ENCODE peak calls at places on chromosomes 12 and 14, in six cellular contexts. One of them, this sample, is unnamed.

GRCh38 chr12:30813741-30814687 is 59.3 kb upstream of the CAPRIN2 start:
- DNase-seq in naive thymus-derived CD8-positive, alpha-beta T cell: no peak
- DNase-seq in NCI-H1436: no peak
- DNase-seq in stimulated activated CD4-positive, alpha-beta T cell treated with anti-CD3 and anti-CD28 coated beads, Interleukin-15, amount 100 ng/mL, for 1 hour: no peak
- DNase-seq in RKO: no peak
- DNase-seq in activated T-helper 1 cell treated with anti-CD3 and anti-CD28 coated beads, Interleukin-2, amount 50 U/mL, for 16 hours: no peak
- DNase-seq in this sample: no peak

GRCh38 chr12:94710933-94711332 is 60.6 kb upstream of the TMCC3 start:
- DNase-seq in naive thymus-derived CD8-positive, alpha-beta T cell: no peak
- DNase-seq in NCI-H1436: peak; percentile 9
- DNase-seq in stimulated activated CD4-positive, alpha-beta T cell treated with anti-CD3 and anti-CD28 coated beads, Interleukin-15, amount 100 ng/mL, for 1 hour: no peak
- DNase-seq in RKO: peak; percentile 23
- DNase-seq in activated T-helper 1 cell treated with anti-CD3 and anti-CD28 coated beads, Interleukin-2, amount 50 U/mL, for 16 hours: no peak
- DNase-seq in this sample: no peak

GRCh38 chr12:130764073-130764472 is 48.0 kb upstream of the RIMBP2 start:
- DNase-seq in naive thymus-derived CD8-positive, alpha-beta T cell: no peak
- DNase-seq in NCI-H1436: no peak
- DNase-seq in stimulated activated CD4-positive, alpha-beta T cell treated with anti-CD3 and anti-CD28 coated beads, Interleukin-15, amount 100 ng/mL, for 1 hour: no peak
- DNase-seq in RKO: peak; percentile 49
- DNase-seq in activated T-helper 1 cell treated with anti-CD3 and anti-CD28 coated beads, Interleukin-2, amount 50 U/mL, for 16 hours: no peak
- DNase-seq in this sample: no peak

GRCh38 chr12:108173160-108173559 is 44.1 kb downstream of the WSCD2 start:
- DNase-seq in naive thymus-derived CD8-positive, alpha-beta T cell: no peak
- DNase-seq in NCI-H1436: no peak
- DNase-seq in stimulated activated CD4-positive, alpha-beta T cell treated with anti-CD3 and anti-CD28 coated beads, Interleukin-15, amount 100 ng/mL, for 1 hour: no peak
- DNase-seq in RKO: no peak
- DNase-seq in activated T-helper 1 cell treated with anti-CD3 and anti-CD28 coated beads, Interleukin-2, amount 50 U/mL, for 16 hours: no peak
- DNase-seq in this sample: no peak

GRCh38 chr12:123829561-123829960 is 67.5 kb downstream of the DNAH10 start:
- DNase-seq in naive thymus-derived CD8-positive, alpha-beta T cell: no peak
- DNase-seq in NCI-H1436: no peak
- DNase-seq in stimulated activated CD4-positive, alpha-beta T cell treated with anti-CD3 and anti-CD28 coated beads, Interleukin-15, amount 100 ng/mL, for 1 hour: no peak
- DNase-seq in RKO: no peak
- DNase-seq in activated T-helper 1 cell treated with anti-CD3 and anti-CD28 coated beads, Interleukin-2, amount 50 U/mL, for 16 hours: no peak
- DNase-seq in this sample: no peak

GRCh38 chr12:46830731-46831334 is 5.0 kb upstream of the SLC38A4 start:
- DNase-seq in naive thymus-derived CD8-positive, alpha-beta T cell: no peak
- DNase-seq in NCI-H1436: no peak
- DNase-seq in stimulated activated CD4-positive, alpha-beta T cell treated with anti-CD3 and anti-CD28 coated beads, Interleukin-15, amount 100 ng/mL, for 1 hour: no peak
- DNase-seq in RKO: no peak
- DNase-seq in activated T-helper 1 cell treated with anti-CD3 and anti-CD28 coated beads, Interleukin-2, amount 50 U/mL, for 16 hours: no peak
- DNase-seq in this sample: no peak

GRCh38 chr12:24408305-24408704 is 458.8 kb upstream of the SOX5 start:
- DNase-seq in naive thymus-derived CD8-positive, alpha-beta T cell: no peak
- DNase-seq in NCI-H1436: no peak
- DNase-seq in stimulated activated CD4-positive, alpha-beta T cell treated with anti-CD3 and anti-CD28 coated beads, Interleukin-15, amount 100 ng/mL, for 1 hour: no peak
- DNase-seq in RKO: no peak
- DNase-seq in activated T-helper 1 cell treated with anti-CD3 and anti-CD28 coated beads, Interleukin-2, amount 50 U/mL, for 16 hours: no peak
- DNase-seq in this sample: no peak

GRCh38 chr14:104895207-104895785 is 29.4 kb upstream of the PLD4 start:
- DNase-seq in naive thymus-derived CD8-positive, alpha-beta T cell: peak; percentile 57
- DNase-seq in NCI-H1436: no peak
- DNase-seq in stimulated activated CD4-positive, alpha-beta T cell treated with anti-CD3 and anti-CD28 coated beads, Interleukin-15, amount 100 ng/mL, for 1 hour: no peak
- DNase-seq in RKO: no peak
- DNase-seq in activated T-helper 1 cell treated with anti-CD3 and anti-CD28 coated beads, Interleukin-2, amount 50 U/mL, for 16 hours: no peak
- DNase-seq in this sample: no peak

GRCh38 chr12:47403681-47404080 is 302.1 kb downstream of the RPAP3 start:
- DNase-seq in naive thymus-derived CD8-positive, alpha-beta T cell: no peak
- DNase-seq in NCI-H1436: no peak
- DNase-seq in stimulated activated CD4-positive, alpha-beta T cell treated with anti-CD3 and anti-CD28 coated beads, Interleukin-15, amount 100 ng/mL, for 1 hour: no peak
- DNase-seq in RKO: no peak
- DNase-seq in activated T-helper 1 cell treated with anti-CD3 and anti-CD28 coated beads, Interleukin-2, amount 50 U/mL, for 16 hours: no peak
- DNase-seq in this sample: no peak

GRCh38 chr12:76666272-76666845 is 97.6 kb upstream of the ZDHHC17 start:
- DNase-seq in naive thymus-derived CD8-positive, alpha-beta T cell: no peak
- DNase-seq in NCI-H1436: peak; percentile 49
- DNase-seq in stimulated activated CD4-positive, alpha-beta T cell treated with anti-CD3 and anti-CD28 coated beads, Interleukin-15, amount 100 ng/mL, for 1 hour: no peak
- DNase-seq in RKO: no peak
- DNase-seq in activated T-helper 1 cell treated with anti-CD3 and anti-CD28 coated beads, Interleukin-2, amount 50 U/mL, for 16 hours: no peak
- DNase-seq in this sample: no peak

GRCh38 chr14:71103662-71104484 is 196.6 kb downstream of the PCNX1 start:
- DNase-seq in naive thymus-derived CD8-positive, alpha-beta T cell: no peak
- DNase-seq in NCI-H1436: peak; percentile 61
- DNase-seq in stimulated activated CD4-positive, alpha-beta T cell treated with anti-CD3 and anti-CD28 coated beads, Interleukin-15, amount 100 ng/mL, for 1 hour: no peak
- DNase-seq in RKO: peak; percentile 78
- DNase-seq in activated T-helper 1 cell treated with anti-CD3 and anti-CD28 coated beads, Interleukin-2, amount 50 U/mL, for 16 hours: no peak
- DNase-seq in this sample: no peak

GRCh38 chr12:121811434-121812319 is 7.9 kb downstream of the SETD1B start:
- DNase-seq in naive thymus-derived CD8-positive, alpha-beta T cell: peak; percentile 75
- DNase-seq in NCI-H1436: peak; percentile 26
- DNase-seq in stimulated activated CD4-positive, alpha-beta T cell treated with anti-CD3 and anti-CD28 coated beads, Interleukin-15, amount 100 ng/mL, for 1 hour: no peak
- DNase-seq in RKO: peak; percentile 78
- DNase-seq in activated T-helper 1 cell treated with anti-CD3 and anti-CD28 coated beads, Interleukin-2, amount 50 U/mL, for 16 hours: peak; percentile 66
- DNase-seq in this sample: no peak

GRCh38 chr14:95498622-95499353 is 17.7 kb downstream of the SYNE3 start:
- DNase-seq in naive thymus-derived CD8-positive, alpha-beta T cell: no peak
- DNase-seq in NCI-H1436: no peak
- DNase-seq in stimulated activated CD4-positive, alpha-beta T cell treated with anti-CD3 and anti-CD28 coated beads, Interleukin-15, amount 100 ng/mL, for 1 hour: no peak
- DNase-seq in RKO: no peak
- DNase-seq in activated T-helper 1 cell treated with anti-CD3 and anti-CD28 coated beads, Interleukin-2, amount 50 U/mL, for 16 hours: no peak
- DNase-seq in this sample: no peak

GRCh38 chr12:120534703-120535655 is 823 bp downstream of the RNF10 start:
- DNase-seq in naive thymus-derived CD8-positive, alpha-beta T cell: peak; percentile 74
- DNase-seq in NCI-H1436: no peak
- DNase-seq in stimulated activated CD4-positive, alpha-beta T cell treated with anti-CD3 and anti-CD28 coated beads, Interleukin-15, amount 100 ng/mL, for 1 hour: peak; percentile 16
- DNase-seq in RKO: peak; percentile 93
- DNase-seq in activated T-helper 1 cell treated with anti-CD3 and anti-CD28 coated beads, Interleukin-2, amount 50 U/mL, for 16 hours: peak; percentile 17
- DNase-seq in this sample: no peak

GRCh38 chr12:57616383-57617101 is 5.3 kb downstream of the ARHGEF25 start:
- DNase-seq in naive thymus-derived CD8-positive, alpha-beta T cell: no peak
- DNase-seq in NCI-H1436: no peak
- DNase-seq in stimulated activated CD4-positive, alpha-beta T cell treated with anti-CD3 and anti-CD28 coated beads, Interleukin-15, amount 100 ng/mL, for 1 hour: no peak
- DNase-seq in RKO: peak; percentile 26
- DNase-seq in activated T-helper 1 cell treated with anti-CD3 and anti-CD28 coated beads, Interleukin-2, amount 50 U/mL, for 16 hours: no peak
- DNase-seq in this sample: no peak

GRCh38 chr14:74825008-74825407 is 50.9 kb downstream of the PROX2 start:
- DNase-seq in naive thymus-derived CD8-positive, alpha-beta T cell: no peak
- DNase-seq in NCI-H1436: no peak
- DNase-seq in stimulated activated CD4-positive, alpha-beta T cell treated with anti-CD3 and anti-CD28 coated beads, Interleukin-15, amount 100 ng/mL, for 1 hour: no peak
- DNase-seq in RKO: peak; percentile 54
- DNase-seq in activated T-helper 1 cell treated with anti-CD3 and anti-CD28 coated beads, Interleukin-2, amount 50 U/mL, for 16 hours: no peak
- DNase-seq in this sample: no peak